ENCODE peak calls at places on chromosome 4, in seven cellular contexts. H is psoas muscle, B is kidney, O is AG04449, L is tibial artery, W is choroid plexus epithelial cell, X is colonic mucosa. G is an unnamed sample.

GRCh38 chr4:95181446-95182306 is 367.1 kb downstream of the UNC5C start:
- DNase-seq in H (no peak), O (no peak), W (peak), B (no peak), X (no peak), L (no peak), G (no peak)

GRCh38 chr4:61500883-61501282 is 300.8 kb downstream of the ADGRL3 start:
- DNase-seq in O (no peak), W (peak), B (no peak), H (no peak), X (no peak), L (no peak), G (no peak)

GRCh38 chr4:102503301-102503746 is 2.2 kb downstream of the NFKB1 start:
- DNase-seq in L (no peak), O (no peak), B (no peak), X (no peak), H (no peak), W (no peak), G (no peak)

GRCh38 chr4:135277116-135277979 is 1075.8 kb upstream of the PABPC4L start:
- DNase-seq in L (no peak), X (no peak), O (peak), H (no peak), W (peak), B (no peak), G (no peak)

GRCh38 chr4:139595989-139596679 is 40.1 kb upstream of the SETD7 start:
- DNase-seq in W (peak), X (no peak), O (no peak), L (peak), B (no peak), H (peak), G (no peak)

GRCh38 chr4:69760455-69760854 is at the start of gene SULT1B1:
- DNase-seq in B (no peak), X (peak), L (no peak), W (peak), H (no peak), O (no peak), G (peak)

GRCh38 chr4:51842167-51842553 is 793 bp upstream of the DCUN1D4 start:
- DNase-seq in W (peak), L (peak), O (no peak), H (no peak), B (peak), X (peak), G (no peak)

GRCh38 chr4:121789960-121790829 is 10.9 kb upstream of the EXOSC9 start:
- DNase-seq in W (peak), L (no peak), B (no peak), H (no peak), X (no peak), O (no peak), G (no peak)

GRCh38 chr4:7334521-7335275 is 100.0 kb downstream of the PSAPL1 start:
- DNase-seq in H (peak), O (no peak), W (no peak), L (peak), B (peak), X (no peak), G (peak)

GRCh38 chr4:26724522-26724921 is 136.1 kb upstream of the STIM2 start:
- DNase-seq in B (no peak), O (no peak), L (no peak), W (no peak), H (no peak), X (no peak), G (no peak)

GRCh38 chr4:173371292-173372192 is 788 bp downstream of the SAP30 start:
- DNase-seq in L (peak), X (peak), W (peak), B (peak), H (peak), O (no peak), G (peak)

GRCh38 chr4:139872274-139872673 is 206.7 kb downstream of the MGST2 start:
- DNase-seq in W (peak), O (peak), X (no peak), H (no peak), B (no peak), L (no peak), G (no peak)

GRCh38 chr4:152007108-152007507 is 246.3 kb upstream of the GATB start:
- DNase-seq in X (no peak), H (no peak), B (no peak), O (no peak), L (no peak), W (no peak), G (no peak)

GRCh38 chr4:151227731-151228130 is 49.2 kb upstream of the PRSS48 start:
- DNase-seq in X (no peak), L (peak), O (no peak), H (peak), B (no peak), W (peak), G (no peak)

GRCh38 chr4:52199574-52200338 is 148.7 kb downstream of the SPATA18 start:
- DNase-seq in O (no peak), H (no peak), B (no peak), L (no peak), W (peak), X (no peak), G (no peak)

GRCh38 chr4:8261851-8262535 is 7.6 kb upstream of the HTRA3 start:
- DNase-seq in X (no peak), O (no peak), B (no peak), L (no peak), H (no peak), W (peak), G (no peak)

GRCh38 chr4:109005523-109005922 is 242.7 kb upstream of the ETNPPL start:
- DNase-seq in X (no peak), L (no peak), W (peak), H (no peak), B (no peak), O (no peak), G (no peak)

GRCh38 chr4:188811116-188811515 is 671.9 kb downstream of the TRIML1 start:
- DNase-seq in L (no peak), X (no peak), B (no peak), H (no peak), W (no peak), O (no peak), G (no peak)

GRCh38 chr4:101178731-101179130 is 168.6 kb downstream of the PPP3CA start:
- DNase-seq in L (no peak), W (peak), X (no peak), B (no peak), O (no peak), H (no peak), G (no peak)

GRCh38 chr4:49032440-49033161 is 46.5 kb downstream of the CWH43 start:
- DNase-seq in B (no peak), O (no peak), W (peak), H (no peak), L (no peak), X (peak), G (no peak)

GRCh38 chr4:84403656-84404055 is 95.4 kb downstream of the NKX6-1 start:
- DNase-seq in X (no peak), O (no peak), W (peak), L (no peak), H (no peak), B (no peak), G (no peak)

GRCh38 chr4:142314686-142315085 is 531.4 kb downstream of the INPP4B start:
- DNase-seq in B (no peak), W (no peak), L (no peak), O (no peak), X (peak), H (no peak), G (no peak)

GRCh38 chr4:156686120-156686519 is 285.5 kb downstream of the PDGFC start:
- DNase-seq in X (no peak), L (no peak), B (no peak), W (peak), O (peak), H (no peak), G (no peak)

GRCh38 chr4:110640608-110641007 is 17.7 kb upstream of the PITX2 start:
- DNase-seq in B (no peak), W (no peak), L (no peak), X (no peak), O (no peak), H (no peak), G (no peak)

GRCh38 chr4:110639207-110640092 is 16.6 kb upstream of the PITX2 start:
- DNase-seq in O (no peak), X (no peak), L (no peak), B (peak), H (no peak), W (no peak), G (peak)

GRCh38 chr4:110644008-110644407 is 21.1 kb upstream of the PITX2 start:
- DNase-seq in X (no peak), H (no peak), B (no peak), W (no peak), L (no peak), O (no peak), G (no peak)

GRCh38 chr4:110643096-110643495 is 20.2 kb upstream of the PITX2 start:
- DNase-seq in O (no peak), L (no peak), B (no peak), X (no peak), H (no peak), W (no peak), G (no peak)

DNA sequence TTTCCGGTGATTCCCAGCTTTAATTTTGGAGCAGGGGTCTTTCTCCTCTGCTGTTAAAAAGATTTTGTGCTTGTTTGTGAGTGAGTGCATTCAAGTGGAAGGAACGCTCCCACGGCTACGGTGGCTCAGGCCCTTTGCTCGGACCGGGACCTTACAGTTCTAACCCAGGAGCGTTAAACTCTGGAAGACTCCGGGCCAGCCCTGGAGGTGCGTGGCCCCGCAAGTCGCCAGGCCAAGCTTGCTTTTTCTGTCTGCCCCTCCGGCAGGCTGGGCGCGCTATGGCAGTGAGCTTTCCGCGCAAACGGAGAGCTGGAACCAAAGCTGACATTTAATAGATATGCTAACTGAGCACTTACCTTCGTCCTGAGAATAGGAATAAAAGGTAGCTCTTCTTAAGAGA is 18.3 kb upstream of the PITX2 start:
- DNase-seq in X (no peak), W (no peak), H (no peak), O (no peak), L (no peak), B (no peak), G (no peak)
- H3K4me3 ChIP-seq in X (no peak), W (no peak), H (no peak), O (no peak), L (no peak), B (no peak), G (no peak)

GRCh38 chr4:87045659-87046058 is 110.8 kb downstream of the AFF1 start:
- DNase-seq in O (no peak), W (no peak), L (no peak), B (no peak), X (no peak), H (no peak), G (no peak)
- H3K4me3 ChIP-seq in O (no peak), W (no peak), L (peak), B (no peak), X (no peak), H (peak), G (no peak)

DNA sequence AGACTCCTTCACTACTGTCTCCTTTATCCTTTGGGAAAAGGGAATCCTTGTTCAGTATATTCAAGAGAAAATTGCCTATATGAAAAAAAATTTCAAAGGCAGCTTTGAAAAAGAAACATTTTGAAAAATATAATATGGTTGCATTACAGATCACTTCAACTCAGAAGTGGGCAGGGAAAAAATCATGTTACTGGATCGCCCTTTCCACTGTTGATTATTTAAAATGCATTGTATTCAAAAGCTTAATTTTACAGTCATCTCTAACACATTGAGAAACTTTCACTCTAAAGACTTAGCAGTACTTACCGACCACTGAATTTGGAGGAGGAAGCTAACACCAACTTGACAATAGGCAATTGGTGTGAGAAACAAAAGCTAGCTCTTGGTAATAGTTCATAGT is 101.8 kb downstream of the CEP135 start:
- DNase-seq in L (no peak), O (no peak), X (no peak), W (no peak), B (no peak), H (no peak), G (no peak)
- H3K4me3 ChIP-seq in L (no peak), O (no peak), X (no peak), W (no peak), B (no peak), H (no peak), G (no peak)

GRCh38 chr4:664713-665231 is 9.3 kb downstream of the ATP5ME start:
- DNase-seq in X (no peak), O (no peak), W (no peak), B (peak), H (peak), L (no peak), G (peak)

GRCh38 chr4:665381-665750 is 8.7 kb downstream of the ATP5ME start:
- DNase-seq in O (no peak), L (no peak), H (peak), X (no peak), B (peak), W (no peak), G (peak)

GRCh38 chr4:661856-662761 is 12.0 kb downstream of the ATP5ME start:
- DNase-seq in X (no peak), H (peak), O (no peak), L (no peak), W (no peak), B (peak), G (peak)

GRCh38 chr4:663046-663437 is 11.0 kb downstream of the ATP5ME start:
- DNase-seq in L (no peak), B (peak), W (no peak), O (no peak), X (no peak), H (no peak), G (no peak)

DNA sequence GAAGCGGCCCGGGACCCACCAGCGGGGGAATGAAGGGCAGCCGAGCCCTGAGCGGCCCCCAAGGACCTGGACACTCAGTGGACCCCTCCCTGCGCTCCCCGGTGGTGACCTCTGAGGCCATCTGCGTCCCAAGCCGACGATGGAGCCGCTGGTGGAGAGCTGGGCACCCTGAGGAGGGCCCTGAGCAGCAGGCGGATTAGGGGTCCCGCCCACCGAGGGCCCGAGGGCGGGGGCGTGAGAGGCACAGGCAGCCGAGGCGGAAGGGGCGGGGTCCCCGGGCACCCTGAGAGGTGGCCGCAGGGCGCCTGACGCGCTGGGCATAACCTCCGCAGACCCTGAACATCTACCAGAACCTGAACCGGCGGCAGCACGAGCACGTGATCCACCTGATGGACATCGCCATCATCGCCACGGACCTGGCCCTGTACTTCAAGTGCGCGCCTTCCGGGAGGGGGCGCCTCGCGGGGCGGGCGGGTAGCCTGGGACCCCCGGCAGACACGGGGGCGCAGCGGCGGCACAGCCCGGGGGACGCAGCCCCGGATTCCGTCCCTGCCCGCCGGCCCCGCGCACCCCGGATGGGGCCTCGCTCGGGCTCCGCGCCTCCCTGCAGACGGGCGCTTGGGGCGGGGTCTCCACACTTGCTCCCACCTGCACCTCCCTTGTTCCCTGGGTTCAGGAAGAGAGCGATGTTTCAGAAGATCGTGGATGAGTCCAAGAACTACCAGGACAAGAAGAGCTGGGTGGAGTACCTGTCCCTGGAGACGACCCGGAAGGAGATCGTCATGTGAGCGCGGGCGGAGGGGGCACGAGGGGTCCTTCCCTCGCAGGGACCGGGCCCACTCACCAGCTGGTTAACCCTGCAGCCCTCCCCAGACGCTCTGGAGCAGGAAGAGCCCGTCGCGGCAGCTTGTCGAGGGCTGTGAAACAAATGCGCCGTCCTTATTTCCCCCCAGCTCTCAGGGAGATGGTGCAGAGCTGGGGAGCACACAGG is 10.3 kb downstream of the ATP5ME start:
- DNase-seq in O (no peak), H (peak), B (peak), W (no peak), L (no peak), X (no peak), G (peak)
- H3K4me3 ChIP-seq in O (peak), H (peak), B (peak), W (peak), L (peak), X (peak), G (peak)

DNA sequence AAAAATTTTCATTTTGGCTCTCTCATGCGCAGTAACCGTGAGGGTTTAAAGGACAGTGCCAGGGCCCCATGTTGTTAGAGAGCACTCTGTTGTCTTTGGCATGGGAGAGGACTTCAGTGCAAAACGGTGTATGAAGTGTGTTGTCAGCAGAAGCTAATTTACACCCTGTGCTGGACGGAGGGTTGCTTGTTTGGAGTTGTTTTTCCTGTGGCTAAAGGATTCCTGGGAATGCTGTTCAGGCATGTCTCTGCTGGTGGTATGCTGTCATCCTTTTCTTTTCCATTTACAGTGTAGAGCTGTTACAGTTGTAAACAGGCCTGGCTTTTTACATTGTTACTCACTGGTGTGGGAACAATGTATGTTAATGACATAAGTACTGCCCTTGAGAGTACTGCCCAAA is 206.3 kb downstream of the CBR4 start:
- DNase-seq in W (peak), L (no peak), O (peak), X (no peak), H (no peak), B (no peak), G (no peak)
- H3K4me3 ChIP-seq in W (no peak), L (no peak), O (no peak), X (no peak), H (no peak), B (no peak), G (no peak)

GRCh38 chr4:118280501-118281218 is 72.1 kb downstream of the PRSS12 start:
- DNase-seq in X (peak), W (peak), L (no peak), H (no peak), O (no peak), B (no peak), G (no peak)
- H3K4me3 ChIP-seq in X (no peak), W (peak), L (no peak), H (peak), O (peak), B (peak), G (peak)

GRCh38 chr4:110629214-110629754 is 6.4 kb upstream of the PITX2 start:
- DNase-seq in O (no peak), X (no peak), W (no peak), H (no peak), B (peak), L (no peak), G (no peak)
- H3K4me3 ChIP-seq in O (no peak), X (no peak), W (no peak), H (no peak), B (no peak), L (no peak), G (no peak)

GRCh38 chr4:186553717-186554116 is 1.6 kb downstream of the MTNR1A start:
- DNase-seq in B (no peak), L (no peak), H (no peak), X (peak), W (no peak), O (no peak), G (no peak)

GRCh38 chr4:186557486-186557885 is 2.1 kb upstream of the MTNR1A start:
- DNase-seq in H (no peak), L (no peak), B (no peak), O (peak), W (peak), X (no peak), G (no peak)

GRCh38 chr4:186557061-186557460 is 1.7 kb upstream of the MTNR1A start:
- DNase-seq in W (no peak), H (no peak), X (no peak), B (no peak), L (no peak), O (no peak), G (no peak)

GRCh38 chr4:186554485-186554884 is 882 bp downstream of the MTNR1A start:
- DNase-seq in B (no peak), H (no peak), O (no peak), L (no peak), X (peak), W (peak), G (no peak)

DNA sequence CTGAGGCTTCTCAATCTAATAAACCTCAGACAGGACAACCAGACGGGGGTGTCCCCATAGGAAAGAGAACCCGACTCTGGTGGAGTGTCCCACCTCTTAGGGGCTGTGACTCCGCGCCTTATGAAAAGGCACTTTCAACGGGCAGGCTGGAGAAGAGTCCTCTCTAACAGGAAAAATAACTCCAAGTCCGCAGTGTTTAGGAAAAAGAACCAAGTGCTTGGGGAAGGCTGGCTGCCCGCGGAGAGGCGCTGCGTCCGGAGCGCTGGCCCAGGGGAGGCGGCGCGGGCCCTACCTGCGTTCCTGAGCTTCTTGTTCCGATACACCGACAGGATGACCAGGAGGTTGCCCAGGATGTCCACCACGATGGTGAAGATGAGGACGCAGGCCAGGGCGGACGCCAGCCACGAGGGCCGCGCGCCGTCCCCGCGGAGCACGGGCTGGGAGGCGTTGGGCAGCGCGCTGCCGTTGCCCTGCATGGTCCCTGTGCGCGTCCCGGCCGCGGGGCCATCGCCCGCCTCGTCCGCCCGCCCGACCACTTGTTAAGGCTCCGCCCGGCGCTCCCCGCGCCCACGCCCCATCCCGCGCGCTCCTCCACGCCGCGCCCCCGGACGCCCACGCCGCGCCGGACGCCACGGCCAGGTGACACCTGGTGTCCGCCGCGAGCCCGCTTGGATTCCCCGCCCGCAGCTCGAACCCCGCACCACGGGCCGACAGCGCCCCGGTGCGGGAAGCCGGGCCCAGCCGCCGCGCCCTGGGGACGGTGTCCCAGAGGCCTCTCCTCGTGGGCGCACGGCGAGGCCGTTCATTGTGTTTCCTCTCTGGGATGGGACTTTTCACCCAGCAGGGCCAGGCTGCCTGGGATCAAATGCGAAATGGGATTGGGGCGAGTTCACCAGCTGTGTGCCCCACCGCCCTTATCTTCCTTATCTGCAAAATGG is at the start of gene MTNR1A:
- DNase-seq in B (no peak), W (peak), L (no peak), H (no peak), X (peak), O (no peak), G (no peak)
- H3K4me3 ChIP-seq in B (peak), W (peak), L (peak), H (no peak), X (peak), O (peak), G (peak)